ENCODE peak calls at places on chromosomes 13 and 19, in six cellular contexts. N is HepG2, B is K562, L is GM12878, K is H1, Y is GM12891. E is an unnamed sample.

GRCh38 chr13:113836917-113837553 is 26.8 kb downstream of the GAS6 start:
- DNase-seq in N (no peak), B (no peak), L (no peak), K (no peak), Y (no peak), E (no peak)

GRCh38 chr19:39494661-39495060 is 4.1 kb upstream of the DLL3 start:
- DNase-seq in N (no peak), B (no peak), L (no peak), K (no peak), Y (no peak), E (no peak)

GRCh38 chr19:8392017-8392591 is 1.9 kb downstream of the RAB11B start:
- DNase-seq in N (no peak), B (no peak), L (no peak), K (no peak), Y (no peak), E (no peak)

GRCh38 chr13:20566424-20566916 is 487 bp upstream of the IFT88 start:
- DNase-seq in N (peak; percentile 76), B (no peak), L (no peak), K (peak; percentile 17), Y (no peak), E (no peak)

GRCh38 chr13:52159159-52159982 is at the start of gene NEK3:
- DNase-seq in N (peak; percentile 59), B (peak; percentile 64), L (no peak), K (peak; percentile 23), Y (peak; percentile 53), E (peak; percentile 41)

GRCh38 chr19:17441241-17442135 is 7.0 kb downstream of the TMEM221 start:
- DNase-seq in N (peak; percentile 29), B (peak; percentile 78), L (no peak), K (no peak), Y (no peak), E (no peak)

GRCh38 chr13:79915386-79915785 is 425.5 kb downstream of the SPRY2 start:
- DNase-seq in N (no peak), B (no peak), L (no peak), K (no peak), Y (no peak), E (no peak)

GRCh38 chr19:39498262-39499081 is at the start of gene DLL3:
- DNase-seq in N (no peak), B (peak; percentile 57), L (no peak), K (no peak), Y (no peak), E (no peak)

GRCh38 chr19:35005256-35005977 is 5.3 kb downstream of the GRAMD1A start:
- DNase-seq in N (peak; percentile 50), B (no peak), L (no peak), K (no peak), Y (no peak), E (no peak)

GRCh38 chr13:24381539-24382265 is 72.3 kb downstream of the C1QTNF9 start:
- DNase-seq in N (no peak), B (no peak), L (no peak), K (no peak), Y (no peak), E (no peak)

GRCh38 chr13:43783820-43784219 is 3.0 kb downstream of the ENOX1 start:
- DNase-seq in N (no peak), B (no peak), L (no peak), K (no peak), Y (no peak), E (no peak)

GRCh38 chr13:23160241-23161175 is 20.3 kb upstream of the SGCG start:
- DNase-seq in N (no peak), B (no peak), L (no peak), K (no peak), Y (peak; percentile 14), E (no peak)

DNA sequence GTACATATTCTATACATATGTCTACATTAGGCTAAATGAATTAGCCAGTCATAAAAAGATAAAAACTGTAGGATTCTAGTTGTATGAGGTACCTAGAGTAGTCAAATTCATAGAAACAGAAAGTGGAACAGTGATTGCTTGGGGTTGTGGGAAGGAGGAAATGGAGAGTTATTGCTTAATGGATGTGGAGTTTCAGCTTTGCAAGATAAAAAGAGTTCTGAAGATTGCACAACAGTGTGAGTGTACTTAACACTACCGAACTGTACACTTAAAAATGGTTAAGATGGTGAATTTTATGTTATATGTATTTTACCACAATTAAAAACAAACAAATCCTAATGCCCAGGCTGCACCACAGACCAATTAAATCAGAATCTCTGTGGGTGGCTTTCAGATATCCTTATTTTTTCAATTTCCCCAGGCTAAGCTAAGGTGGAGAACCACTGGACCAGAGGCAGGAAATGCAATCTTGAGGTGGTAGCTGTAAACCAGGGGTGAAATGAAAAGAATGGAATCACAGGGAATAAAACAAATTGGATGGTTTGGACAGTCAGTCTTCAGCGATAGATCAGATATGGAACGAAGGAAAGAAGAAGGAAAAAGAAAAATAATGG is 215.2 kb downstream of the KCNRG start:
- DNase-seq in N (peak; percentile 63), B (no peak), L (no peak), K (no peak), Y (no peak), E (no peak)
- TF ChIP-seq TAF1 in N (no peak), B (no peak), L (no peak), K (no peak), Y (no peak), E (no peak)

DNA sequence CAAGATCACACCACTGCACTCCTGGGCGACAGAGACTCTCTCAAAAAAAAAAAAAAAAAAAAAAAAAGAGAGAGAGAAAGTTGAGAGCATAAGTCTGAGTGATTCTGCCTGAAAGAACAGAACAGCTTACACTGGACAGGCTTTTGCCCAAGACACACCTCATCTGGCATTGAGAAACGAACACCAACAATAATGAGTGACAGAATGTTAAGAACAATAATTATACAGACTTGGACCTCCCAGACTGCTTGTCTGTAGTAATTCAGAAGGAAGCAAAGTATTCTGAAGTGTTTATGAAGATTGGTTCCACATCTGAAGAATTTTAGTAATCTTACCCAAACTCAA is 20.0 kb downstream of the ABCC4 start:
- DNase-seq in N (no peak), B (no peak), L (no peak), K (no peak), Y (no peak), E (no peak)
- TF ChIP-seq POLR2A in N (no peak), B (no peak), L (no peak), K (no peak), Y (no peak), E (no peak)

GRCh38 chr19:1475751-1476437 is 3.1 kb downstream of the C19orf25 start:
- DNase-seq in N (no peak), B (no peak), L (no peak), K (no peak), Y (no peak), E (no peak)
- TF ChIP-seq POLR2AphosphoS5 in N (no peak), B (no peak), L (no peak), K (no peak), Y (no peak), E (no peak)

GRCh38 chr13:41658057-41658642 is 200.8 kb downstream of the RGCC start:
- DNase-seq in N (no peak), B (no peak), L (no peak), K (no peak), Y (no peak), E (no peak)
- TF ChIP-seq TAF1 in N (no peak), B (no peak), L (no peak), K (no peak), Y (no peak), E (no peak)

GRCh38 chr13:48281556-48281955 is 22.0 kb upstream of the RB1 start:
- DNase-seq in N (no peak), B (no peak), L (no peak), K (no peak), Y (no peak), E (no peak)
- TF ChIP-seq POLR2A in N (no peak), B (no peak), L (no peak), K (no peak), Y (no peak), E (no peak)

GRCh38 chr19:2977001-2977685 is at the start of gene TLE6:
- DNase-seq in N (peak; percentile 92), B (peak; percentile 99), L (peak; percentile 87), K (peak; percentile 95), Y (peak; percentile 98), E (peak; percentile 99)
- TF ChIP-seq POLR2AphosphoS5 in N (peak; percentile 64), B (peak; percentile 37), L (peak; percentile 58), K (no peak), Y (peak; percentile 33), E (peak; percentile 50)

E was measured in GM12892.